ENCODE peak calls at places on chromosome 10, in four cellular contexts. One of them, this sample, is unnamed.

GRCh38 chr10:60778978-60779668 is 845 bp downstream of the CDK1 start:
- DNase-seq in germinal center: no peak
- DNase-seq in iPS-NIHi11: no peak
- DNase-seq in mesendoderm: no peak
- DNase-seq in this sample: peak; percentile 63

GRCh38 chr10:30988831-30989458 is 42.7 kb downstream of the ZNF438 start:
- DNase-seq in germinal center: no peak
- DNase-seq in iPS-NIHi11: no peak
- DNase-seq in mesendoderm: no peak
- DNase-seq in this sample: no peak

GRCh38 chr10:70851597-70852475 is 36.1 kb downstream of the SGPL1 start:
- DNase-seq in germinal center: no peak
- DNase-seq in iPS-NIHi11: no peak
- DNase-seq in mesendoderm: no peak
- DNase-seq in this sample: no peak

GRCh38 chr10:73653701-73654100 is 2.1 kb downstream of the SYNPO2L start:
- DNase-seq in germinal center: no peak
- DNase-seq in iPS-NIHi11: no peak
- DNase-seq in mesendoderm: peak; percentile 70
- DNase-seq in this sample: peak; percentile 79

GRCh38 chr10:110273474-110273873 is 31.2 kb downstream of the SMNDC1 start:
- DNase-seq in germinal center: no peak
- DNase-seq in iPS-NIHi11: no peak
- DNase-seq in mesendoderm: no peak
- DNase-seq in this sample: no peak

GRCh38 chr10:97898429-97898828 is 48.8 kb downstream of the GOLGA7B start:
- DNase-seq in germinal center: no peak
- DNase-seq in iPS-NIHi11: no peak
- DNase-seq in mesendoderm: no peak
- DNase-seq in this sample: no peak

GRCh38 chr10:74305730-74306129 is 154.7 kb downstream of the ADK start:
- DNase-seq in germinal center: no peak
- DNase-seq in iPS-NIHi11: no peak
- DNase-seq in mesendoderm: no peak
- DNase-seq in this sample: no peak

GRCh38 chr10:120970595-120971529 is 119.7 kb downstream of the WDR11 start:
- DNase-seq in germinal center: no peak
- DNase-seq in iPS-NIHi11: no peak
- DNase-seq in mesendoderm: no peak
- DNase-seq in this sample: no peak

GRCh38 chr10:103491729-103492364 is 1.7 kb upstream of the NEURL1 start:
- DNase-seq in germinal center: no peak
- DNase-seq in iPS-NIHi11: peak; percentile 37
- DNase-seq in mesendoderm: peak; percentile 84
- DNase-seq in this sample: no peak

GRCh38 chr10:91210435-91210834 is 10.0 kb upstream of the PCGF5 start:
- DNase-seq in germinal center: peak; percentile 39
- DNase-seq in iPS-NIHi11: no peak
- DNase-seq in mesendoderm: no peak
- DNase-seq in this sample: no peak

GRCh38 chr10:52187521-52188258 is 126.4 kb upstream of the DKK1 start:
- DNase-seq in germinal center: no peak
- DNase-seq in iPS-NIHi11: peak; percentile 10
- DNase-seq in mesendoderm: peak; percentile 36
- DNase-seq in this sample: no peak

GRCh38 chr10:22894714-22895113 is 33.1 kb upstream of the ARMC3 start:
- DNase-seq in germinal center: no peak
- DNase-seq in iPS-NIHi11: no peak
- DNase-seq in mesendoderm: no peak
- DNase-seq in this sample: no peak

GRCh38 chr10:15744217-15744865 is 24.6 kb upstream of the ITGA8 start:
- DNase-seq in germinal center: peak; percentile 30
- DNase-seq in iPS-NIHi11: peak; percentile 66
- DNase-seq in mesendoderm: peak; percentile 83
- DNase-seq in this sample: peak; percentile 86

GRCh38 chr10:1281402-1281782 is 225.2 kb downstream of the WDR37 start:
- DNase-seq in germinal center: no peak
- DNase-seq in iPS-NIHi11: no peak
- DNase-seq in mesendoderm: no peak
- DNase-seq in this sample: no peak

GRCh38 chr10:34812771-34813170 is 2.3 kb downstream of the PARD3 start:
- DNase-seq in germinal center: no peak
- DNase-seq in iPS-NIHi11: no peak
- DNase-seq in mesendoderm: no peak
- DNase-seq in this sample: no peak

GRCh38 chr10:15725603-15726002 is 5.9 kb upstream of the ITGA8 start:
- DNase-seq in germinal center: no peak
- DNase-seq in iPS-NIHi11: peak; percentile 50
- DNase-seq in mesendoderm: peak; percentile 78
- DNase-seq in this sample: peak; percentile 63

This sample was measured in Karpas-422.